ENCODE peak calls at places on chromosomes 2 and 18, in ten cellular contexts. One of them, this sample, is unnamed.

GRCh38 chr2:29050591-29050990 is 23.7 kb downstream of the PCARE start:
- DNase-seq in stimulated activated CD4-positive, alpha-beta T cell treated with anti-CD3 and anti-CD28 coated beads, Interleukin-2, amount 100 ng/mL, for 48 hours: no peak
- DNase-seq in hypothalamus: no peak
- DNase-seq in effector CD4-positive, alpha-beta T cell: no peak
- DNase-seq in psoas muscle: no peak
- DNase-seq in B cell: no peak
- DNase-seq in PC-9: no peak
- DNase-seq in ELR: no peak
- DNase-seq in naive B cell: no peak
- DNase-seq in GM19239: no peak
- DNase-seq in this sample: peak

GRCh38 chr2:227661019-227661726 is 5.4 kb upstream of the SCYGR5 start:
- DNase-seq in stimulated activated CD4-positive, alpha-beta T cell treated with anti-CD3 and anti-CD28 coated beads, Interleukin-2, amount 100 ng/mL, for 48 hours: no peak
- DNase-seq in hypothalamus: no peak
- DNase-seq in effector CD4-positive, alpha-beta T cell: no peak
- DNase-seq in psoas muscle: no peak
- DNase-seq in B cell: no peak
- DNase-seq in PC-9: no peak
- DNase-seq in ELR: no peak
- DNase-seq in naive B cell: no peak
- DNase-seq in GM19239: no peak
- DNase-seq in this sample: no peak

GRCh38 chr2:114762986-114763385 is 320.5 kb downstream of the DPP10 start:
- DNase-seq in stimulated activated CD4-positive, alpha-beta T cell treated with anti-CD3 and anti-CD28 coated beads, Interleukin-2, amount 100 ng/mL, for 48 hours: no peak
- DNase-seq in hypothalamus: no peak
- DNase-seq in effector CD4-positive, alpha-beta T cell: no peak
- DNase-seq in psoas muscle: no peak
- DNase-seq in B cell: no peak
- DNase-seq in PC-9: no peak
- DNase-seq in ELR: no peak
- DNase-seq in naive B cell: no peak
- DNase-seq in GM19239: no peak
- DNase-seq in this sample: no peak

GRCh38 chr2:69134546-69134945 is 121.6 kb downstream of the ANTXR1 start:
- DNase-seq in stimulated activated CD4-positive, alpha-beta T cell treated with anti-CD3 and anti-CD28 coated beads, Interleukin-2, amount 100 ng/mL, for 48 hours: no peak
- DNase-seq in hypothalamus: no peak
- DNase-seq in effector CD4-positive, alpha-beta T cell: no peak
- DNase-seq in psoas muscle: no peak
- DNase-seq in B cell: no peak
- DNase-seq in PC-9: no peak
- DNase-seq in ELR: no peak
- DNase-seq in naive B cell: no peak
- DNase-seq in GM19239: no peak
- DNase-seq in this sample: peak

GRCh38 chr2:230601510-230601909 is 111.1 kb upstream of the CAB39 start:
- DNase-seq in stimulated activated CD4-positive, alpha-beta T cell treated with anti-CD3 and anti-CD28 coated beads, Interleukin-2, amount 100 ng/mL, for 48 hours: no peak
- DNase-seq in hypothalamus: no peak
- DNase-seq in effector CD4-positive, alpha-beta T cell: no peak
- DNase-seq in psoas muscle: no peak
- DNase-seq in B cell: no peak
- DNase-seq in PC-9: no peak
- DNase-seq in ELR: no peak
- DNase-seq in naive B cell: peak
- DNase-seq in GM19239: no peak
- DNase-seq in this sample: no peak

GRCh38 chr2:105317937-105318336 is 11.6 kb downstream of the TGFBRAP1 start:
- DNase-seq in stimulated activated CD4-positive, alpha-beta T cell treated with anti-CD3 and anti-CD28 coated beads, Interleukin-2, amount 100 ng/mL, for 48 hours: no peak
- DNase-seq in hypothalamus: no peak
- DNase-seq in effector CD4-positive, alpha-beta T cell: no peak
- DNase-seq in psoas muscle: no peak
- DNase-seq in B cell: no peak
- DNase-seq in PC-9: no peak
- DNase-seq in ELR: peak
- DNase-seq in naive B cell: no peak
- DNase-seq in GM19239: no peak
- DNase-seq in this sample: no peak

GRCh38 chr2:18149660-18150246 is 271.3 kb downstream of the KCNS3 start:
- DNase-seq in stimulated activated CD4-positive, alpha-beta T cell treated with anti-CD3 and anti-CD28 coated beads, Interleukin-2, amount 100 ng/mL, for 48 hours: no peak
- DNase-seq in hypothalamus: no peak
- DNase-seq in effector CD4-positive, alpha-beta T cell: no peak
- DNase-seq in psoas muscle: no peak
- DNase-seq in B cell: no peak
- DNase-seq in PC-9: no peak
- DNase-seq in ELR: peak
- DNase-seq in naive B cell: peak
- DNase-seq in GM19239: peak
- DNase-seq in this sample: peak

GRCh38 chr2:169815849-169816248 is 8.9 kb downstream of the METTL5 start:
- DNase-seq in stimulated activated CD4-positive, alpha-beta T cell treated with anti-CD3 and anti-CD28 coated beads, Interleukin-2, amount 100 ng/mL, for 48 hours: no peak
- DNase-seq in hypothalamus: no peak
- DNase-seq in effector CD4-positive, alpha-beta T cell: no peak
- DNase-seq in psoas muscle: no peak
- DNase-seq in B cell: no peak
- DNase-seq in PC-9: peak
- DNase-seq in ELR: peak
- DNase-seq in naive B cell: no peak
- DNase-seq in GM19239: no peak
- DNase-seq in this sample: no peak

GRCh38 chr2:105545731-105546622 is 147.1 kb upstream of the FHL2 start:
- DNase-seq in stimulated activated CD4-positive, alpha-beta T cell treated with anti-CD3 and anti-CD28 coated beads, Interleukin-2, amount 100 ng/mL, for 48 hours: peak
- DNase-seq in hypothalamus: no peak
- DNase-seq in effector CD4-positive, alpha-beta T cell: peak
- DNase-seq in psoas muscle: peak
- DNase-seq in B cell: peak
- DNase-seq in PC-9: peak
- DNase-seq in ELR: peak
- DNase-seq in naive B cell: peak
- DNase-seq in GM19239: peak
- DNase-seq in this sample: peak

GRCh38 chr18:27778441-27778840 is 398.5 kb downstream of the CDH2 start:
- DNase-seq in stimulated activated CD4-positive, alpha-beta T cell treated with anti-CD3 and anti-CD28 coated beads, Interleukin-2, amount 100 ng/mL, for 48 hours: no peak
- DNase-seq in hypothalamus: no peak
- DNase-seq in effector CD4-positive, alpha-beta T cell: no peak
- DNase-seq in psoas muscle: no peak
- DNase-seq in B cell: no peak
- DNase-seq in PC-9: no peak
- DNase-seq in ELR: peak
- DNase-seq in naive B cell: no peak
- DNase-seq in GM19239: no peak
- DNase-seq in this sample: no peak

GRCh38 chr2:96866586-96866985 is 3.3 kb downstream of the SEMA4C start:
- DNase-seq in stimulated activated CD4-positive, alpha-beta T cell treated with anti-CD3 and anti-CD28 coated beads, Interleukin-2, amount 100 ng/mL, for 48 hours: no peak
- DNase-seq in hypothalamus: no peak
- DNase-seq in effector CD4-positive, alpha-beta T cell: no peak
- DNase-seq in psoas muscle: no peak
- DNase-seq in B cell: no peak
- DNase-seq in PC-9: no peak
- DNase-seq in ELR: no peak
- DNase-seq in naive B cell: no peak
- DNase-seq in GM19239: no peak
- DNase-seq in this sample: no peak

GRCh38 chr2:10375570-10376266 is 72.4 kb downstream of the ODC1 start:
- DNase-seq in stimulated activated CD4-positive, alpha-beta T cell treated with anti-CD3 and anti-CD28 coated beads, Interleukin-2, amount 100 ng/mL, for 48 hours: no peak
- DNase-seq in hypothalamus: no peak
- DNase-seq in effector CD4-positive, alpha-beta T cell: no peak
- DNase-seq in psoas muscle: no peak
- DNase-seq in B cell: peak
- DNase-seq in PC-9: no peak
- DNase-seq in ELR: no peak
- DNase-seq in naive B cell: peak
- DNase-seq in GM19239: peak
- DNase-seq in this sample: no peak

GRCh38 chr2:28991021-28991420 is 9.9 kb downstream of the TOGARAM2 start:
- DNase-seq in stimulated activated CD4-positive, alpha-beta T cell treated with anti-CD3 and anti-CD28 coated beads, Interleukin-2, amount 100 ng/mL, for 48 hours: no peak
- DNase-seq in hypothalamus: no peak
- DNase-seq in effector CD4-positive, alpha-beta T cell: no peak
- DNase-seq in psoas muscle: no peak
- DNase-seq in B cell: no peak
- DNase-seq in PC-9: no peak
- DNase-seq in ELR: no peak
- DNase-seq in naive B cell: no peak
- DNase-seq in GM19239: no peak
- DNase-seq in this sample: no peak

GRCh38 chr18:4125246-4125938 is 329.7 kb downstream of the DLGAP1 start:
- DNase-seq in stimulated activated CD4-positive, alpha-beta T cell treated with anti-CD3 and anti-CD28 coated beads, Interleukin-2, amount 100 ng/mL, for 48 hours: no peak
- DNase-seq in hypothalamus: no peak
- DNase-seq in effector CD4-positive, alpha-beta T cell: no peak
- DNase-seq in psoas muscle: peak
- DNase-seq in B cell: no peak
- DNase-seq in PC-9: no peak
- DNase-seq in ELR: no peak
- DNase-seq in naive B cell: no peak
- DNase-seq in GM19239: no peak
- DNase-seq in this sample: no peak

GRCh38 chr18:6004683-6005082 is 109.4 kb upstream of the TMEM200C start:
- DNase-seq in stimulated activated CD4-positive, alpha-beta T cell treated with anti-CD3 and anti-CD28 coated beads, Interleukin-2, amount 100 ng/mL, for 48 hours: no peak
- DNase-seq in hypothalamus: no peak
- DNase-seq in effector CD4-positive, alpha-beta T cell: no peak
- DNase-seq in psoas muscle: no peak
- DNase-seq in B cell: no peak
- DNase-seq in PC-9: no peak
- DNase-seq in ELR: no peak
- DNase-seq in naive B cell: no peak
- DNase-seq in GM19239: no peak
- DNase-seq in this sample: no peak

GRCh38 chr18:9737814-9738160 is 29.7 kb downstream of the RAB31 start:
- DNase-seq in stimulated activated CD4-positive, alpha-beta T cell treated with anti-CD3 and anti-CD28 coated beads, Interleukin-2, amount 100 ng/mL, for 48 hours: no peak
- DNase-seq in hypothalamus: peak
- DNase-seq in effector CD4-positive, alpha-beta T cell: no peak
- DNase-seq in psoas muscle: no peak
- DNase-seq in B cell: no peak
- DNase-seq in PC-9: no peak
- DNase-seq in ELR: peak
- DNase-seq in naive B cell: no peak
- DNase-seq in GM19239: no peak
- DNase-seq in this sample: peak

GRCh38 chr2:43333096-43333655 is 106.8 kb upstream of the ZFP36L2 start:
- DNase-seq in stimulated activated CD4-positive, alpha-beta T cell treated with anti-CD3 and anti-CD28 coated beads, Interleukin-2, amount 100 ng/mL, for 48 hours: no peak
- DNase-seq in hypothalamus: no peak
- DNase-seq in effector CD4-positive, alpha-beta T cell: no peak
- DNase-seq in psoas muscle: no peak
- DNase-seq in B cell: no peak
- DNase-seq in PC-9: no peak
- DNase-seq in ELR: no peak
- DNase-seq in naive B cell: no peak
- DNase-seq in GM19239: no peak
- DNase-seq in this sample: no peak

GRCh38 chr2:36780231-36780808 is 83.8 kb downstream of the VIT start:
- DNase-seq in stimulated activated CD4-positive, alpha-beta T cell treated with anti-CD3 and anti-CD28 coated beads, Interleukin-2, amount 100 ng/mL, for 48 hours: no peak
- DNase-seq in hypothalamus: no peak
- DNase-seq in effector CD4-positive, alpha-beta T cell: no peak
- DNase-seq in psoas muscle: no peak
- DNase-seq in B cell: no peak
- DNase-seq in PC-9: peak
- DNase-seq in ELR: peak
- DNase-seq in naive B cell: peak
- DNase-seq in GM19239: peak
- DNase-seq in this sample: peak

This sample was measured in NCI-H1417.